ENCODE peak calls at places on chromosome 2, in ten cellular contexts. One of them, this sample, is unnamed.

GRCh38 chr2:196758474-196759377 is 40.8 kb downstream of the GTF3C3 start:
- DNase-seq in CD8-positive, alpha-beta memory T cell: no peak
- DNase-seq in HCT116: no peak
- DNase-seq in colonic mucosa: no peak
- DNase-seq in mesenchymal stem cell: peak; percentile 17
- DNase-seq in endothelial cell of umbilical vein: peak; percentile 40
- DNase-seq in osteoblast: no peak
- DNase-seq in ovary: no peak
- DNase-seq in mammary epithelial cell: no peak
- DNase-seq in A549: no peak
- DNase-seq in this sample: no peak

GRCh38 chr2:45614871-45615270 is 3.8 kb upstream of the SRBD1 start:
- DNase-seq in CD8-positive, alpha-beta memory T cell: no peak
- DNase-seq in HCT116: no peak
- DNase-seq in colonic mucosa: no peak
- DNase-seq in mesenchymal stem cell: peak; percentile 54
- DNase-seq in endothelial cell of umbilical vein: no peak
- DNase-seq in osteoblast: no peak
- DNase-seq in ovary: no peak
- DNase-seq in mammary epithelial cell: no peak
- DNase-seq in A549: no peak
- DNase-seq in this sample: no peak

GRCh38 chr2:136207030-136207623 is 89.2 kb upstream of the CXCR4 start:
- DNase-seq in CD8-positive, alpha-beta memory T cell: no peak
- DNase-seq in HCT116: no peak
- DNase-seq in colonic mucosa: peak; percentile 22
- DNase-seq in mesenchymal stem cell: no peak
- DNase-seq in endothelial cell of umbilical vein: no peak
- DNase-seq in osteoblast: no peak
- DNase-seq in ovary: no peak
- DNase-seq in mammary epithelial cell: no peak
- DNase-seq in A549: no peak
- DNase-seq in this sample: peak; percentile 53

GRCh38 chr2:182134201-182134600 is 148.5 kb downstream of the PPP1R1C start:
- DNase-seq in CD8-positive, alpha-beta memory T cell: no peak
- DNase-seq in HCT116: no peak
- DNase-seq in colonic mucosa: no peak
- DNase-seq in mesenchymal stem cell: no peak
- DNase-seq in endothelial cell of umbilical vein: no peak
- DNase-seq in osteoblast: no peak
- DNase-seq in ovary: no peak
- DNase-seq in mammary epithelial cell: no peak
- DNase-seq in A549: no peak
- DNase-seq in this sample: no peak

GRCh38 chr2:233320470-233320869 is 12.9 kb downstream of the SAG start:
- DNase-seq in CD8-positive, alpha-beta memory T cell: no peak
- DNase-seq in HCT116: no peak
- DNase-seq in colonic mucosa: no peak
- DNase-seq in mesenchymal stem cell: no peak
- DNase-seq in endothelial cell of umbilical vein: no peak
- DNase-seq in osteoblast: no peak
- DNase-seq in ovary: no peak
- DNase-seq in mammary epithelial cell: no peak
- DNase-seq in A549: no peak
- DNase-seq in this sample: no peak

GRCh38 chr2:134581877-134582546 is 136.8 kb downstream of the TMEM163 start:
- DNase-seq in CD8-positive, alpha-beta memory T cell: no peak
- DNase-seq in HCT116: no peak
- DNase-seq in colonic mucosa: no peak
- DNase-seq in mesenchymal stem cell: no peak
- DNase-seq in endothelial cell of umbilical vein: no peak
- DNase-seq in osteoblast: no peak
- DNase-seq in ovary: no peak
- DNase-seq in mammary epithelial cell: no peak
- DNase-seq in A549: no peak
- DNase-seq in this sample: no peak

GRCh38 chr2:202782930-202783558 is 88.5 kb downstream of the ICA1L start:
- DNase-seq in CD8-positive, alpha-beta memory T cell: no peak
- DNase-seq in HCT116: no peak
- DNase-seq in colonic mucosa: no peak
- DNase-seq in mesenchymal stem cell: no peak
- DNase-seq in endothelial cell of umbilical vein: no peak
- DNase-seq in osteoblast: no peak
- DNase-seq in ovary: no peak
- DNase-seq in mammary epithelial cell: no peak
- DNase-seq in A549: no peak
- DNase-seq in this sample: no peak

GRCh38 chr2:27903649-27904544 is 13.4 kb downstream of the BABAM2 start:
- DNase-seq in CD8-positive, alpha-beta memory T cell: no peak
- DNase-seq in HCT116: peak; percentile 51
- DNase-seq in colonic mucosa: no peak
- DNase-seq in mesenchymal stem cell: peak; percentile 71
- DNase-seq in endothelial cell of umbilical vein: peak; percentile 63
- DNase-seq in osteoblast: no peak
- DNase-seq in ovary: no peak
- DNase-seq in mammary epithelial cell: peak; percentile 67
- DNase-seq in A549: no peak
- DNase-seq in this sample: no peak

GRCh38 chr2:140064241-140064640 is 1284.1 kb upstream of the NXPH2 start:
- DNase-seq in CD8-positive, alpha-beta memory T cell: no peak
- DNase-seq in HCT116: no peak
- DNase-seq in colonic mucosa: no peak
- DNase-seq in mesenchymal stem cell: no peak
- DNase-seq in endothelial cell of umbilical vein: no peak
- DNase-seq in osteoblast: no peak
- DNase-seq in ovary: no peak
- DNase-seq in mammary epithelial cell: no peak
- DNase-seq in A549: no peak
- DNase-seq in this sample: no peak

GRCh38 chr2:239723486-239724193 is 301.5 kb downstream of the NDUFA10 start:
- DNase-seq in CD8-positive, alpha-beta memory T cell: no peak
- DNase-seq in HCT116: no peak
- DNase-seq in colonic mucosa: no peak
- DNase-seq in mesenchymal stem cell: no peak
- DNase-seq in endothelial cell of umbilical vein: no peak
- DNase-seq in osteoblast: peak; percentile 78
- DNase-seq in ovary: no peak
- DNase-seq in mammary epithelial cell: no peak
- DNase-seq in A549: no peak
- DNase-seq in this sample: peak; percentile 18

GRCh38 chr2:240919786-240920782 is 13.9 kb downstream of the CROCC2 start:
- DNase-seq in CD8-positive, alpha-beta memory T cell: no peak
- DNase-seq in HCT116: no peak
- DNase-seq in colonic mucosa: no peak
- DNase-seq in mesenchymal stem cell: no peak
- DNase-seq in endothelial cell of umbilical vein: no peak
- DNase-seq in osteoblast: peak; percentile 83
- DNase-seq in ovary: peak; percentile 29
- DNase-seq in mammary epithelial cell: no peak
- DNase-seq in A549: no peak
- DNase-seq in this sample: peak; percentile 28

GRCh38 chr2:237262838-237263771 is 150.9 kb downstream of the COL6A3 start:
- DNase-seq in CD8-positive, alpha-beta memory T cell: no peak
- DNase-seq in HCT116: no peak
- DNase-seq in colonic mucosa: no peak
- DNase-seq in mesenchymal stem cell: peak; percentile 80
- DNase-seq in endothelial cell of umbilical vein: no peak
- DNase-seq in osteoblast: peak; percentile 51
- DNase-seq in ovary: no peak
- DNase-seq in mammary epithelial cell: peak; percentile 81
- DNase-seq in A549: no peak
- DNase-seq in this sample: no peak

GRCh38 chr2:11498543-11499034 is 32.6 kb upstream of the E2F6 start:
- DNase-seq in CD8-positive, alpha-beta memory T cell: no peak
- DNase-seq in HCT116: no peak
- DNase-seq in colonic mucosa: peak; percentile 26
- DNase-seq in mesenchymal stem cell: no peak
- DNase-seq in endothelial cell of umbilical vein: no peak
- DNase-seq in osteoblast: peak; percentile 75
- DNase-seq in ovary: peak; percentile 78
- DNase-seq in mammary epithelial cell: peak; percentile 16
- DNase-seq in A549: no peak
- DNase-seq in this sample: peak; percentile 76

GRCh38 chr2:207768168-207768890 is 1.4 kb downstream of the FZD5 start:
- DNase-seq in CD8-positive, alpha-beta memory T cell: peak; percentile 12
- DNase-seq in HCT116: no peak
- DNase-seq in colonic mucosa: peak; percentile 57
- DNase-seq in mesenchymal stem cell: peak; percentile 65
- DNase-seq in endothelial cell of umbilical vein: peak; percentile 63
- DNase-seq in osteoblast: peak; percentile 89
- DNase-seq in ovary: peak; percentile 60
- DNase-seq in mammary epithelial cell: peak; percentile 64
- DNase-seq in A549: peak; percentile 25
- DNase-seq in this sample: peak; percentile 54

GRCh38 chr2:131168578-131168977 is 40.8 kb upstream of the POTEE start:
- DNase-seq in CD8-positive, alpha-beta memory T cell: no peak
- DNase-seq in HCT116: no peak
- DNase-seq in colonic mucosa: no peak
- DNase-seq in mesenchymal stem cell: no peak
- DNase-seq in endothelial cell of umbilical vein: no peak
- DNase-seq in osteoblast: no peak
- DNase-seq in ovary: no peak
- DNase-seq in mammary epithelial cell: no peak
- DNase-seq in A549: no peak
- DNase-seq in this sample: no peak

GRCh38 chr2:37350034-37350433 is 5.6 kb downstream of the QPCT start:
- DNase-seq in CD8-positive, alpha-beta memory T cell: no peak
- DNase-seq in HCT116: no peak
- DNase-seq in colonic mucosa: peak; percentile 25
- DNase-seq in mesenchymal stem cell: peak; percentile 3
- DNase-seq in endothelial cell of umbilical vein: no peak
- DNase-seq in osteoblast: no peak
- DNase-seq in ovary: no peak
- DNase-seq in mammary epithelial cell: no peak
- DNase-seq in A549: no peak
- DNase-seq in this sample: no peak

GRCh38 chr2:86809481-86810121 is 18.9 kb upstream of the CD8A start:
- DNase-seq in CD8-positive, alpha-beta memory T cell: no peak
- DNase-seq in HCT116: no peak
- DNase-seq in colonic mucosa: no peak
- DNase-seq in mesenchymal stem cell: no peak
- DNase-seq in endothelial cell of umbilical vein: no peak
- DNase-seq in osteoblast: no peak
- DNase-seq in ovary: no peak
- DNase-seq in mammary epithelial cell: no peak
- DNase-seq in A549: no peak
- DNase-seq in this sample: peak; percentile 82
- H3K4me3 ChIP-seq in CD8-positive, alpha-beta memory T cell: peak overlapping the region; percentile 49
- H3K4me3 ChIP-seq in HCT116: no peak overlapping the region
- H3K4me3 ChIP-seq in colonic mucosa: no peak overlapping the region
- H3K4me3 ChIP-seq in mesenchymal stem cell: no peak overlapping the region
- H3K4me3 ChIP-seq in endothelial cell of umbilical vein: no peak overlapping the region
- H3K4me3 ChIP-seq in osteoblast: no peak overlapping the region
- H3K4me3 ChIP-seq in ovary: no peak overlapping the region
- H3K4me3 ChIP-seq in mammary epithelial cell: no peak overlapping the region
- H3K4me3 ChIP-seq in A549: no peak overlapping the region
- H3K4me3 ChIP-seq in this sample: no peak overlapping the region

DNA sequence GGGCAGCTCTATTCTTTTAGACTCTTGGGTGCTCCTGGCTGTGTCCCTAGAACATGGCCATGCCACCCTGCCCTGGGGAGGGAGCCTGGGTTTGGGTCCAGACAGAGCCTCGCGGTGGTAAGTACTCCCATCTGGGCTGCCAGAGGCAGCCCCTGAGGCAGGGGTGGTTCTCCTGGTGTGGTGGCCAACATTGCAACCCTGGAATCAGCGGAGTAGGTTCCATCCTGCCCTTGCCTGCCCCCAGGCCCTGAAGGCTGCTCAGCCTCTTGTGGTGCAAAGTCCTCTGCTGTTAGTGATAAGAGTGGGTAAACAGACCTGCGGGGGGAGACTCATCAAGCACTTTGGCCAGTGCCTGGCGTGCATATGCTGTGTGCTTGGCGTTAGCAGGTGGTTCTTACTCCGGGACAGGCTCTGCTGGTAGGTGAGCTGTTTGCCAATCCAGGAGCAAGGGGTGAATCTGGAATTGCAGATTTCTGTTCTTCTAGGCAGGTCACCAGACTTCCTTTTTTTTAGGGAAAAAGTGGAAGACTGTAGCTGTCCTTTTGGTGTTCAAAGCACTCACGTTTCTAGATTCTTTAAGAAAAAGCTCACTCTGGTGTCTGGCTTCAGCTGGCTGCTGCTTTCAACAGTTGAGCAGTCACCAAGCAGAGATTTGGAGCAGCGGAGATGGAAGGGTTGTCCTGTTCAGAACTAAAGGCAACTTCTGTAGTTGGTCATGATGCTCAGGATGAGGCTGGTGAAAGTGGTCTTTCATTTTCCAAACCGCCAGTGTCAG is 3.2 kb downstream of the CNNM3 start:
- DNase-seq in CD8-positive, alpha-beta memory T cell: no peak
- DNase-seq in HCT116: no peak
- DNase-seq in colonic mucosa: peak; percentile 89
- DNase-seq in mesenchymal stem cell: no peak
- DNase-seq in endothelial cell of umbilical vein: no peak
- DNase-seq in osteoblast: no peak
- DNase-seq in ovary: no peak
- DNase-seq in mammary epithelial cell: no peak
- DNase-seq in A549: no peak
- DNase-seq in this sample: peak; percentile 62
- H3K4me3 ChIP-seq in CD8-positive, alpha-beta memory T cell: no peak overlapping the region
- H3K4me3 ChIP-seq in HCT116: no peak overlapping the region
- H3K4me3 ChIP-seq in colonic mucosa: peak overlapping the region; percentile 11
- H3K4me3 ChIP-seq in mesenchymal stem cell: no peak overlapping the region
- H3K4me3 ChIP-seq in endothelial cell of umbilical vein: no peak overlapping the region
- H3K4me3 ChIP-seq in osteoblast: no peak overlapping the region
- H3K4me3 ChIP-seq in ovary: no peak overlapping the region
- H3K4me3 ChIP-seq in mammary epithelial cell: no peak overlapping the region
- H3K4me3 ChIP-seq in A549: no peak overlapping the region
- H3K4me3 ChIP-seq in this sample: no peak overlapping the region

GRCh38 chr2:2805263-2805662 is 474.2 kb upstream of the MYT1L start:
- DNase-seq in CD8-positive, alpha-beta memory T cell: no peak
- DNase-seq in HCT116: no peak
- DNase-seq in colonic mucosa: no peak
- DNase-seq in mesenchymal stem cell: no peak
- DNase-seq in endothelial cell of umbilical vein: no peak
- DNase-seq in osteoblast: no peak
- DNase-seq in ovary: no peak
- DNase-seq in mammary epithelial cell: no peak
- DNase-seq in A549: no peak
- DNase-seq in this sample: no peak
- H3K4me3 ChIP-seq in CD8-positive, alpha-beta memory T cell: no peak overlapping the region
- H3K4me3 ChIP-seq in HCT116: no peak overlapping the region
- H3K4me3 ChIP-seq in colonic mucosa: no peak overlapping the region
- H3K4me3 ChIP-seq in mesenchymal stem cell: no peak overlapping the region
- H3K4me3 ChIP-seq in endothelial cell of umbilical vein: no peak overlapping the region
- H3K4me3 ChIP-seq in osteoblast: no peak overlapping the region
- H3K4me3 ChIP-seq in ovary: no peak overlapping the region
- H3K4me3 ChIP-seq in mammary epithelial cell: no peak overlapping the region
- H3K4me3 ChIP-seq in A549: no peak overlapping the region
- H3K4me3 ChIP-seq in this sample: no peak overlapping the region

DNA sequence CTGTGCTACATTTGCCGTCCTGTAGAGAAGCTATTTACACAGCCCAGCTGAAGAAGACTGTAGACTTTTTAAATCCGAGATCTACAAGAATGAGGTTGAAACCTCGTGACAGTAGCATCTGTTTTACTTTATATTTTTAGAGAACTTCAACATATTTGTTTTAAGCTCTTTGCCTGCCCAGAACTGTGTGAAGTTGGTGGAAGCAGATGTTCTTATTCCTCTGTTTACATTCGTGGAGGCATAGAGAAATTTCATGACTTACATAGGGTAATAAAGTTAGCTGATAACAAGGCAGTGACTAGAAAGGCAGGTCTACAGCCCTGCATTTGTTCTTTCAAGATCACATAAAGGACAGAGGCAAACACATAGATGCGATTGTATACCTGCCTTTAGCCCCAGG is 47.0 kb upstream of the MAP3K20 start:
- DNase-seq in CD8-positive, alpha-beta memory T cell: no peak
- DNase-seq in HCT116: no peak
- DNase-seq in colonic mucosa: no peak
- DNase-seq in mesenchymal stem cell: peak; percentile 55
- DNase-seq in endothelial cell of umbilical vein: no peak
- DNase-seq in osteoblast: no peak
- DNase-seq in ovary: no peak
- DNase-seq in mammary epithelial cell: no peak
- DNase-seq in A549: no peak
- DNase-seq in this sample: no peak
- H3K4me3 ChIP-seq in CD8-positive, alpha-beta memory T cell: no peak overlapping the region
- H3K4me3 ChIP-seq in HCT116: no peak overlapping the region
- H3K4me3 ChIP-seq in colonic mucosa: no peak overlapping the region
- H3K4me3 ChIP-seq in mesenchymal stem cell: no peak overlapping the region
- H3K4me3 ChIP-seq in endothelial cell of umbilical vein: no peak overlapping the region
- H3K4me3 ChIP-seq in osteoblast: no peak overlapping the region
- H3K4me3 ChIP-seq in ovary: no peak overlapping the region
- H3K4me3 ChIP-seq in mammary epithelial cell: no peak overlapping the region
- H3K4me3 ChIP-seq in A549: no peak overlapping the region
- H3K4me3 ChIP-seq in this sample: no peak overlapping the region

This sample was measured in left lung.